ENCODE peak calls at places on chromosomes 4 and X, in seven cellular contexts. C is AG09309, R is AG10803, O is body of pancreas, K is tibial artery, P is OCI-LY7, B is foreskin fibroblast. F is an unnamed sample.

GRCh38 chr4:85475631-85476233 is 782 bp downstream of the ARHGAP24 start:
- DNase-seq in C (no peak), R (peak; percentile 53), O (peak; percentile 37), K (no peak), P (no peak), B (peak; percentile 73), F (no peak)

GRCh38 chr4:122762520-122762919 is 30.0 kb downstream of the BBS12 start:
- DNase-seq in C (no peak), R (no peak), O (no peak), K (no peak), P (no peak), B (no peak), F (no peak)

GRCh38 chrX:133776072-133776471 is 209.3 kb downstream of the GPC3 start:
- DNase-seq in C (no peak), R (no peak), O (peak; percentile 15), K (no peak), P (no peak), B (peak; percentile 16), F (peak; percentile 10)

GRCh38 chrX:69501433-69501832 is 2.7 kb upstream of the NALF2 start:
- DNase-seq in C (no peak), R (no peak), O (peak; percentile 68), K (no peak), P (peak; percentile 72), B (no peak), F (no peak)

GRCh38 chrX:9785944-9786741 is at the start of gene SHROOM2:
- DNase-seq in C (no peak), R (no peak), O (peak; percentile 30), K (no peak), P (no peak), B (no peak), F (no peak)

GRCh38 chr4:88989990-88990389 is 67.0 kb downstream of the FAM13A start:
- DNase-seq in C (no peak), R (no peak), O (no peak), K (no peak), P (no peak), B (no peak), F (no peak)

GRCh38 chrX:39196192-39197102 is 395.2 kb downstream of the MID1IP1 start:
- DNase-seq in C (no peak), R (peak; percentile 80), O (peak; percentile 45), K (no peak), P (peak; percentile 11), B (peak; percentile 39), F (peak; percentile 77)

GRCh38 chr4:7506119-7506518 is 71.4 kb upstream of the PSAPL1 start:
- DNase-seq in C (no peak), R (peak; percentile 84), O (no peak), K (no peak), P (no peak), B (no peak), F (no peak)

GRCh38 chr4:117134386-117134785 is 49.0 kb upstream of the TRAM1L1 start:
- DNase-seq in C (no peak), R (peak; percentile 10), O (peak; percentile 21), K (no peak), P (no peak), B (peak; percentile 62), F (peak; percentile 85)

GRCh38 chr4:94390804-94391410 is 48.3 kb upstream of the HPGDS start:
- DNase-seq in C (no peak), R (no peak), O (no peak), K (no peak), P (peak; percentile 16), B (peak; percentile 19), F (no peak)

GRCh38 chr4:75344915-75345314 is 169.3 kb downstream of the RCHY1 start:
- DNase-seq in C (peak; percentile 2), R (peak; percentile 8), O (no peak), K (no peak), P (no peak), B (peak; percentile 35), F (peak; percentile 72)

GRCh38 chr4:144646523-144647094 is 653 bp downstream of the HHIP start:
- DNase-seq in C (no peak), R (no peak), O (peak; percentile 30), K (no peak), P (no peak), B (peak; percentile 72), F (no peak)

GRCh38 chrX:140434347-140434746 is 70.5 kb downstream of the SOX3 start:
- DNase-seq in C (no peak), R (no peak), O (no peak), K (no peak), P (no peak), B (no peak), F (no peak)

GRCh38 chrX:11380187-11380586 is 87.0 kb downstream of the AMELX start:
- DNase-seq in C (no peak), R (peak; percentile 36), O (no peak), K (no peak), P (no peak), B (peak; percentile 53), F (no peak)

GRCh38 chr4:180766903-180767302 is 1476.3 kb upstream of the TENM3 start:
- DNase-seq in C (no peak), R (no peak), O (no peak), K (no peak), P (no peak), B (no peak), F (no peak)

GRCh38 chr4:142360657-142361056 is 485.4 kb downstream of the INPP4B start:
- DNase-seq in C (no peak), R (no peak), O (no peak), K (no peak), P (no peak), B (no peak), F (no peak)

GRCh38 chr4:28233758-28234157 is 1373.1 kb downstream of the STIM2 start:
- DNase-seq in C (no peak), R (no peak), O (no peak), K (no peak), P (no peak), B (no peak), F (no peak)

GRCh38 chr4:83025563-83025962 is 9.4 kb upstream of the COPS4 start:
- DNase-seq in C (no peak), R (no peak), O (no peak), K (no peak), P (peak; percentile 30), B (no peak), F (no peak)

GRCh38 chr4:1166509-1167243 is 5.7 kb downstream of the SPON2 start:
- DNase-seq in C (no peak), R (no peak), O (no peak), K (no peak), P (no peak), B (peak; percentile 38), F (no peak)
- H3K4me3 ChIP-seq in C (no peak overlapping the region), R (no peak overlapping the region), O (no peak overlapping the region), K (peak overlapping the region; percentile 55), P (peak overlapping the region; percentile 75), B (no peak overlapping the region), F (no peak overlapping the region)

GRCh38 chr4:172843273-172843672 is 325.3 kb upstream of the GALNT7 start:
- DNase-seq in C (no peak), R (no peak), O (no peak), K (no peak), P (no peak), B (no peak), F (no peak)

GRCh38 chr4:172838943-172839342 is 329.7 kb upstream of the GALNT7 start:
- DNase-seq in C (no peak), R (no peak), O (no peak), K (no peak), P (no peak), B (no peak), F (no peak)

GRCh38 chr4:172844556-172844955 is 324.1 kb upstream of the GALNT7 start:
- DNase-seq in C (no peak), R (peak; percentile 12), O (no peak), K (no peak), P (no peak), B (no peak), F (no peak)

GRCh38 chr4:172845281-172845680 is 323.3 kb upstream of the GALNT7 start:
- DNase-seq in C (no peak), R (no peak), O (no peak), K (no peak), P (no peak), B (no peak), F (no peak)

GRCh38 chr4:172842759-172843158 is 325.9 kb upstream of the GALNT7 start:
- DNase-seq in C (no peak), R (no peak), O (no peak), K (no peak), P (no peak), B (no peak), F (no peak)
- H3K4me3 ChIP-seq in C (no peak overlapping the region), R (no peak overlapping the region), O (no peak overlapping the region), K (no peak overlapping the region), P (no peak overlapping the region), B (no peak overlapping the region), F (no peak overlapping the region)

DNA sequence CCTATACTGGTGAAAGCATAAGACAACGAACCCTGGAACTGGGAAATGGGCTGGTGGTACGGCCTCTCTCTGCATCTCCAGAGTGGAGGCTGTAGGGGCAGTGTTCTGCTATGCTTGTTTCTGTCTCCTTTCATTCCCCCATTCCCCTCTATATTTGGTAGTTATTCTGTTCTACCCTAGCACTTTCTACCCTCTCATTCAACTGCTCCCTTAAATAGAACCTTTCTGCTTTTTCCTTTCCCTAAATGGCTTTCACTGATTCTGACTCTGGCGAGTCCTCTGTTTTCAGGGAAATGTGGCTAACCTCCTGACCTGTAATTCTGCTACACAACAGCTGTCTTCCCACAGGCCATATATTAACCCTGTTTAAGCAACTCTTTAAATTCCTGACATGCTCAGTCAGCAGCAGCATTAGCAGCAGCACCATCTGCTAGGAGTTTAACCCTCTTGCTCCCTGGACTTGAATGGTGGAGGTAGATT is 94.2 kb downstream of the CXCL13 start:
- DNase-seq in C (peak; percentile 50), R (peak; percentile 86), O (no peak), K (no peak), P (peak; percentile 9), B (peak; percentile 94), F (peak; percentile 83)
- H3K4me3 ChIP-seq in C (no peak overlapping the region), R (no peak overlapping the region), O (no peak overlapping the region), K (no peak overlapping the region), P (no peak overlapping the region), B (no peak overlapping the region), F (no peak overlapping the region)

DNA sequence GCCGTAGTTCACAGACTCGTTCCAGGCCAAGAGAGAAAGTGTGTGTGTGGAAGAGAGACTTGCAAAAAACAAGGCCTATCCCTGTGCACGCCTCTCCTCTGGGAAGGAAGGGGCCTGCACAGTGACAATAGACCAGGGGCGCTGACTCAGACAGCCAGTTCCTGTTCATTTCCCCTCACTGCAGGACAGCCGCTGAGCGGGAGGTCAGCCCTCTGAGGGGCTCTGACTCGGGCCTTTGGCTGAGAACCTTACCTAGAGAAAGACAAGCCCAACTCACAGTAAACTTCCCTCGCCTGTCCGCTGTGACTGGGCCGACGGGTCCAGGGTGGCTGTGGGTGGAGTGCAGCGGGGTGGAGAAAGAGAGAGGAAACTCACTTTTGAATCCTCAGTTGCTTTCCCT is 52.1 kb downstream of the RTL5 start:
- DNase-seq in C (no peak), R (no peak), O (no peak), K (no peak), P (no peak), B (no peak), F (peak; percentile 2)
- H3K4me3 ChIP-seq in C (no peak overlapping the region), R (no peak overlapping the region), O (no peak overlapping the region), K (no peak overlapping the region), P (no peak overlapping the region), B (no peak overlapping the region), F (no peak overlapping the region)

GRCh38 chr4:159451006-159451405 is 348.1 kb downstream of the RAPGEF2 start:
- DNase-seq in C (no peak), R (no peak), O (no peak), K (no peak), P (no peak), B (peak; percentile 8), F (no peak)
- H3K4me3 ChIP-seq in C (no peak overlapping the region), R (no peak overlapping the region), O (no peak overlapping the region), K (no peak overlapping the region), P (no peak overlapping the region), B (no peak overlapping the region), F (no peak overlapping the region)

GRCh38 chr4:74108457-74109115 is 9.6 kb upstream of the CXCL2 start:
- DNase-seq in C (no peak), R (no peak), O (no peak), K (no peak), P (no peak), B (no peak), F (no peak)
- H3K4me3 ChIP-seq in C (no peak overlapping the region), R (no peak overlapping the region), O (no peak overlapping the region), K (no peak overlapping the region), P (no peak overlapping the region), B (no peak overlapping the region), F (no peak overlapping the region)

F was measured in brain microvascular endothelial cell.